ENCODE peak calls at places on chromosomes 12 and 14, in six cellular contexts. L is heart left ventricle, F is foreskin fibroblast, M is HepG2, T is uterus, V is tibial artery. H is an unnamed sample.

GRCh38 chr12:108622425-108622824 is 11.3 kb downstream of the SELPLG start:
- DNase-seq in L (no peak), F (no peak), M (peak; percentile 49), T (no peak), V (peak; percentile 21), H (no peak)

GRCh38 chr14:105153331-105153731 is 15.2 kb downstream of the JAG2 start:
- DNase-seq in L (peak; percentile 77), F (no peak), M (no peak), T (peak; percentile 52), V (no peak), H (no peak)

GRCh38 chr14:58131386-58131785 is 20.6 kb downstream of the ARMH4 start:
- DNase-seq in L (no peak), F (no peak), M (peak; percentile 31), T (no peak), V (no peak), H (no peak)

GRCh38 chr12:94172973-94173372 is 24.6 kb downstream of the PLXNC1 start:
- DNase-seq in L (no peak), F (peak; percentile 96), M (peak; percentile 94), T (no peak), V (peak; percentile 29), H (no peak)

GRCh38 chr14:81401420-81402122 is 1.4 kb upstream of the STON2 start:
- DNase-seq in L (no peak), F (peak; percentile 48), M (no peak), T (no peak), V (no peak), H (no peak)

GRCh38 chr14:69553221-69553620 is 21.4 kb downstream of the CCDC177 start:
- DNase-seq in L (no peak), F (peak; percentile 62), M (no peak), T (no peak), V (no peak), H (no peak)

GRCh38 chr14:87067061-87067460 is 925.9 kb downstream of the GALC start:
- DNase-seq in L (no peak), F (no peak), M (no peak), T (no peak), V (no peak), H (no peak)

GRCh38 chr12:46386877-46387629 is 14.5 kb upstream of the SLC38A2 start:
- DNase-seq in L (peak; percentile 64), F (peak; percentile 38), M (no peak), T (peak; percentile 51), V (peak; percentile 54), H (no peak)

GRCh38 chr12:42698213-42698612 is 108.7 kb upstream of the PRICKLE1 start:
- DNase-seq in L (no peak), F (peak; percentile 81), M (no peak), T (peak; percentile 51), V (peak; percentile 54), H (no peak)

GRCh38 chr12:54701940-54702592 is 53.9 kb upstream of the DCD start:
- DNase-seq in L (no peak), F (peak; percentile 7), M (peak; percentile 36), T (no peak), V (no peak), H (no peak)

GRCh38 chr12:54036620-54037359 is 3.9 kb downstream of the HOXC5 start:
- DNase-seq in L (no peak), F (no peak), M (no peak), T (no peak), V (no peak), H (no peak)

GRCh38 chr12:29581641-29582040 is 84.2 kb upstream of the OVCH1 start:
- DNase-seq in L (no peak), F (peak; percentile 65), M (no peak), T (no peak), V (no peak), H (no peak)

GRCh38 chr12:106581543-106582263 is 1.1 kb upstream of the RFX4 start:
- DNase-seq in L (no peak), F (no peak), M (no peak), T (no peak), V (no peak), H (no peak)

GRCh38 chr14:61701946-61702345 is 6.6 kb downstream of the HIF1A start:
- DNase-seq in L (no peak), F (no peak), M (no peak), T (no peak), V (no peak), H (no peak)

GRCh38 chr14:61703342-61704129 is 8.2 kb downstream of the HIF1A start:
- DNase-seq in L (no peak), F (no peak), M (no peak), T (no peak), V (no peak), H (no peak)

GRCh38 chr14:61699092-61699491 is 3.8 kb downstream of the HIF1A start:
- DNase-seq in L (no peak), F (no peak), M (no peak), T (no peak), V (no peak), H (no peak)

GRCh38 chr14:61698216-61698980 is 3.1 kb downstream of the HIF1A start:
- DNase-seq in L (no peak), F (no peak), M (no peak), T (no peak), V (no peak), H (no peak)

DNA sequence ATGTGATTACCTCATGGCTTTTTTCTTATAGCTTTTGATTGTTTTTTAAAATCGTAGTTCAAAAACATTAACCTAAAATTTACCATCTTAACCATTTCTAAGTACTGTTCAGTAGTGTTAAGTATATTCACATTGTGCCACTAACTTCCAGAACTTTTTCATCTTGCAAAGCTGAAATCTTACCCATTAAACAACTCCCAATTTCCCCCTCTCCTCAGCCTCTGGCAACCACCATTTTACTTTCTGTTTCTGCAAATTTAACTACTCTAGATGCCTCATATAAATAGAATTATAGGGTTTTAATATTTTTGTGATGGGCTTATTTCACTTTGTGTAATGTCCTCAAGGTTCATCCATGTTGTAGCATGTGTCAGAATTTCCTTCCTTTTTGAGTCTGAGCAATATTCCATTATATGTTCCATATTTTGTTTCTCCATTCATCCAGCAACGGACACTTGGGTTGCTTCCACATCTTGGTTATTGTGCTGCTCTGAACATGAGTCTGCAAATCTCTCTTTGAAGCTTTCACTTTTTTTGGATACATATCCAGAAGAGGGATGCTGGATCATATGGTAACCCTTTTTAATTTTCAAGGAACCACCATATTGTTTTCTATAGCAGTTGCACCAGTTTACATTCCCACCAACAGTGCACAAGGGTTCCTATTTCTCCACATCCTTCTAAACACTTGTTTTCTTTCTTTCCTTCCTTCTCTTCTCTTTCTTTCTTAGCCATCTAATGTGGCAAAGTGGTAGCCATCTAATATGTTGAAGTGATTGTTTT is 5.0 kb downstream of the HIF1A start:
- DNase-seq in L (no peak), F (no peak), M (no peak), T (no peak), V (no peak), H (no peak)
- H3K4me3 ChIP-seq in L (no peak overlapping the region), F (peak overlapping the region; percentile 18), M (peak overlapping the region; percentile 17), T (no peak overlapping the region), V (no peak overlapping the region), H (no peak overlapping the region)

GRCh38 chr12:27970981-27971489 is 1.5 kb downstream of the PTHLH start:
- DNase-seq in L (no peak), F (no peak), M (no peak), T (no peak), V (peak; percentile 28), H (no peak)

GRCh38 chr12:27969901-27970390 is 2.6 kb downstream of the PTHLH start:
- DNase-seq in L (peak; percentile 53), F (no peak), M (peak; percentile 38), T (peak; percentile 39), V (peak; percentile 45), H (peak; percentile 11)

GRCh38 chr12:27967551-27968054 is 4.9 kb downstream of the PTHLH start:
- DNase-seq in L (no peak), F (no peak), M (no peak), T (no peak), V (no peak), H (no peak)

GRCh38 chr12:27970391-27970980 is 2.0 kb downstream of the PTHLH start:
- DNase-seq in L (peak; percentile 28), F (no peak), M (no peak), T (peak; percentile 18), V (peak; percentile 24), H (no peak)

DNA sequence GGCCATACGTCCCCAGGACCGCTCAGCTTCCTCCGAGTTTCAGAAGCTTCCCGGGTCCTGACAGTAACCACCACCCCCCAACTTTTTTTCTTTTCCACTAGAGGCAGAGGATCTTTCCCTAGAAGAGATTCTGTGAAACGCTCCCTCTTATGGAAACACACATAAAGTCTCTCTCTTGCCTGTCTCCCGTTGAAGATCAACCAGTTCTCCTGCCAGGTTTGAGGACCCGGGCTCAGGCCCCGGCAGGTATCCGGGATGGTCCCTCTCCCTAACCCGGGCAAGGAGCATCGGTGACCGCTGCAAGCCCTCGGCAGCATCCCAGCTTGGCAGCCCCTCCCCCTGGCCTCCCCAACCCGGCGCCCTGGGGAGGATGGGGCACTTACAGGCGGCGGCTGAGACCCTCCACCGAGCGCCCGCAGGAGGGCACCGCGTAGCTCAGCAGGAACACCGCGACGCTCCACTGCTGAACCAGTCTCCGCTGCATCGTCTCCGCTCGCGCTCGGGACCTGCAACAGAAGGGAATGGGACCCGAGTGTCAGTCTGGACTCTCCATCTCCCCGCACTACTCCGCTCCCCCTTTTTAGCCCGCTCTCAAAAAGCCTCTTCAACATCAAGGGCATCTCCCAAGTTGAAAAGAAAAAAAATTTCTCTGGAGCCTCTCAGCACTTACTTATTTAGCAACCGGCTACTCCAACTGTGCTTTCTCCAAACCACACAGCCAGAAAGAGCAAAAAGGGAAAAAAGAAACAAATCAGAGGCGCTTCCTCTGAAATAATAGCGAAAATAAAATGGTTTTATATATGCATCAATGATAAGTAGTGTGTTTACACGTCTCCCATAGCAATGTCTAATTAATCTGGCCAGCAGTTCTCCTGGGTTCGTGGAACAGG is 3.3 kb downstream of the PTHLH start:
- DNase-seq in L (peak; percentile 24), F (no peak), M (no peak), T (peak; percentile 18), V (peak; percentile 24), H (no peak)
- TF ChIP-seq CTCF in L (no peak), F (peak; percentile 25), M (no peak), T (no peak), V (no peak), H (no peak)

DNA sequence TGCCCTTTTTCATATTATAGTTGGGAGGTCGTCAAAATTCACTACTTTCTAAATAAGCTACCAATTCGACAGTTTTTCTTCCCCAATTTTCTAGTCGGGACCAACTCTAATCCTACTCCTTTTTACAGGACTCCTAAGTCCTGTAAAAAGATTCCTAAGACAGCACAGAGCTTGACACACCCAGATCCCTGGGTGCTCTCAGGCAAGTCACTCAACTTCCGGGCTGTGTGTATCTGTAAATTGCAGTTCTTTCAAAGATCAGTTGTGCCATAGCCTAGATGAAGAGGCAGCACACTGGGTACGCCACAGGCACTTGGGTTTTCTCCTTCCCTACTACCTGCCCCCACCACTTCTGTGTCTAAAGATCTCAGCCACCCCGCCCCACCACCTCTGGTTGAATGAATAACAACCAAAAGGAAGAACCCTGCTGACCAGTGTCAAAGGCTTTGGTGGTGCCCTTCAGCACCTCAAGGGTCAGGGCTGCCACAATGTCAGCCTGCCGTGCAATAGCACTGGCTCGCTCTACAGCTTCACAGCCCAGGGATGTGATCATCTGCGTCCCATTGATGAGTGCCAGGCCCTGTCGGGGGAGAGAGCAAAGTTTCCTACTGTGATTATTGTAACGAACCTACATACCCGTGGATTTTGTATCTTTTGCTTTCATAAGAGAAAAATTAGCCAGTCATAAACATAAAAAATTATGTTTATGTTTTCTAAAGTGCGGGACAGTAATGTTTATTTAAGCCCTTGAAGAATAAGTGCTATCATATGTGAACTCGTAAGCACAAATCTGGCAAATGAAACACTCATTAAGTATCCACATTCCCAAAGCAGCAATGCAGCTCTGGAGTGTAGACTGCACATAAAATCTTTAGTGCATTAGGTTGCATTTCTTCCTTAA is 9.3 kb downstream of the HAL start:
- DNase-seq in L (no peak), F (no peak), M (no peak), T (no peak), V (no peak), H (no peak)
- H3K4me3 ChIP-seq in L (no peak overlapping the region), F (no peak overlapping the region), M (no peak overlapping the region), T (no peak overlapping the region), V (no peak overlapping the region), H (no peak overlapping the region)

GRCh38 chr12:16417058-16417457 is 69.6 kb downstream of the MGST1 start:
- DNase-seq in L (no peak), F (no peak), M (no peak), T (no peak), V (no peak), H (no peak)
- TF ChIP-seq CTCF in L (no peak), F (no peak), M (no peak), T (no peak), V (no peak), H (no peak)